ENCODE peak calls at places on chromosomes 16 and 17, in nine cellular contexts. G is HEK293T; O is T-cell; I is RPMI8226; Z is NCI-H345; J is stimulated activated CD4-positive, alpha-beta T cell treated with anti-CD3 and anti-CD28 coated beads, Interleukin-4, amount 100 ng/mL, for 48 hours; H is fibroblast of pulmonary artery; N is fibroblast of mammary gland; Y is amniotic stem cell. S is an unnamed sample.

GRCh38 chr17:7885357-7886226 is 3.0 kb upstream of the CHD3 start:
- DNase-seq in G (peak), O (peak), I (peak), Z (peak), J (peak), H (peak), N (no peak), Y (no peak), S (peak)

GRCh38 chr16:84884311-84885023 is 64.7 kb downstream of the CRISPLD2 start:
- DNase-seq in G (no peak), O (no peak), I (no peak), Z (no peak), J (no peak), H (no peak), N (no peak), Y (no peak), S (peak)

GRCh38 chr16:51150159-51150893 is 744 bp downstream of the SALL1 start:
- DNase-seq in G (no peak), O (no peak), I (no peak), Z (no peak), J (no peak), H (no peak), N (no peak), Y (no peak), S (no peak)

GRCh38 chr17:4740584-4740983 is 856 bp upstream of the CXCL16 start:
- DNase-seq in G (no peak), O (no peak), I (no peak), Z (no peak), J (no peak), H (no peak), N (no peak), Y (no peak), S (no peak)

GRCh38 chr16:7268182-7268581 is 64.5 kb upstream of the RBFOX1 start:
- DNase-seq in G (peak), O (no peak), I (peak), Z (peak), J (no peak), H (no peak), N (peak), Y (no peak), S (peak)

GRCh38 chr16:19242186-19242585 is 43.3 kb upstream of the CLEC19A start:
- DNase-seq in G (no peak), O (no peak), I (no peak), Z (no peak), J (no peak), H (no peak), N (no peak), Y (no peak), S (no peak)

GRCh38 chr16:78738557-78738956 is 639.1 kb downstream of the WWOX start:
- DNase-seq in G (no peak), O (no peak), I (no peak), Z (no peak), J (no peak), H (no peak), N (no peak), Y (no peak), S (no peak)

GRCh38 chr17:76327689-76328088 is 19.6 kb upstream of the QRICH2 start:
- DNase-seq in G (no peak), O (no peak), I (no peak), Z (no peak), J (no peak), H (no peak), N (no peak), Y (no peak), S (no peak)

GRCh38 chr17:50916708-50917417 is 50.7 kb upstream of the TOB1 start:
- DNase-seq in G (no peak), O (no peak), I (no peak), Z (no peak), J (no peak), H (no peak), N (peak), Y (no peak), S (peak)

GRCh38 chr17:1043601-1044251 is 46.8 kb downstream of the TIMM22 start:
- DNase-seq in G (peak), O (no peak), I (no peak), Z (no peak), J (no peak), H (peak), N (peak), Y (no peak), S (peak)

GRCh38 chr17:34639706-34640425 is 60.5 kb downstream of the TMEM132E start:
- DNase-seq in G (no peak), O (no peak), I (no peak), Z (peak), J (no peak), H (no peak), N (no peak), Y (no peak), S (no peak)

GRCh38 chr16:30407794-30408534 is 558 bp downstream of the ZNF771 start:
- DNase-seq in G (peak), O (no peak), I (no peak), Z (peak), J (no peak), H (no peak), N (no peak), Y (no peak), S (no peak)

GRCh38 chr16:64094170-64094960 is 1027.5 kb downstream of the CDH11 start:
- DNase-seq in G (no peak), O (no peak), I (no peak), Z (no peak), J (no peak), H (peak), N (peak), Y (no peak), S (no peak)

GRCh38 chr16:66958857-66959644 is 2.0 kb upstream of the CES3 start:
- DNase-seq in G (no peak), O (no peak), I (no peak), Z (no peak), J (no peak), H (no peak), N (no peak), Y (no peak), S (no peak)

GRCh38 chr17:74797824-74798223 is 21.7 kb upstream of the NAT9 start:
- DNase-seq in G (no peak), O (no peak), I (no peak), Z (no peak), J (no peak), H (no peak), N (no peak), Y (no peak), S (no peak)

GRCh38 chr17:4362141-4362540 is 4.3 kb downstream of the UBE2G1 start:
- DNase-seq in G (no peak), O (no peak), I (no peak), Z (no peak), J (no peak), H (peak), N (peak), Y (no peak), S (peak)

GRCh38 chr16:19884611-19885455 is at the start of gene GPRC5B:
- DNase-seq in G (peak), O (peak), I (peak), Z (peak), J (peak), H (peak), N (no peak), Y (no peak), S (peak)

GRCh38 chr16:80931985-80932720 is 74.5 kb downstream of the CMC2 start:
- DNase-seq in G (no peak), O (peak), I (no peak), Z (peak), J (no peak), H (peak), N (peak), Y (no peak), S (peak)

GRCh38 chr16:81149614-81150013 is 53.4 kb upstream of the GCSH start:
- DNase-seq in G (no peak), O (no peak), I (no peak), Z (no peak), J (no peak), H (no peak), N (no peak), Y (no peak), S (no peak)

GRCh38 chr17:48113201-48113676 is 5.7 kb downstream of the SNX11 start:
- DNase-seq in G (no peak), O (peak), I (no peak), Z (no peak), J (no peak), H (peak), N (no peak), Y (no peak), S (no peak)

GRCh38 chr17:41917192-41917591 is 1.6 kb downstream of the ACLY start:
- DNase-seq in G (no peak), O (no peak), I (no peak), Z (no peak), J (no peak), H (peak), N (peak), Y (no peak), S (peak)

GRCh38 chr17:79800325-79801155 is 3.7 kb upstream of the CBX8 start:
- DNase-seq in G (peak), O (no peak), I (peak), Z (peak), J (no peak), H (peak), N (peak), Y (no peak), S (no peak)

GRCh38 chr17:6430769-6431168 is 4.2 kb downstream of the AIPL1 start:
- DNase-seq in G (no peak), O (no peak), I (no peak), Z (no peak), J (no peak), H (no peak), N (peak), Y (no peak), S (no peak)

GRCh38 chr17:59300941-59301340 is 30.5 kb upstream of the YPEL2 start:
- DNase-seq in G (no peak), O (no peak), I (no peak), Z (no peak), J (no peak), H (no peak), N (no peak), Y (no peak), S (no peak)

GRCh38 chr17:49031965-49032928 is 35.1 kb downstream of the IGF2BP1 start:
- DNase-seq in G (peak), O (peak), I (peak), Z (peak), J (peak), H (peak), N (peak), Y (peak), S (peak)

GRCh38 chr16:15404792-15405191 is 9.2 kb downstream of the MPV17L start:
- DNase-seq in G (no peak), O (no peak), I (peak), Z (no peak), J (no peak), H (no peak), N (peak), Y (no peak), S (peak)

GRCh38 chr17:57832711-57833596 is 16.9 kb downstream of the MRPS23 start:
- DNase-seq in G (peak), O (peak), I (peak), Z (peak), J (peak), H (peak), N (peak), Y (peak), S (peak)

GRCh38 chr17:36183001-36183810 is 6.8 kb upstream of the TBC1D3B start:
- DNase-seq in G (no peak), O (no peak), I (no peak), Z (peak), J (no peak), H (peak), N (peak), Y (peak), S (peak)